ENCODE peak calls at places on chromosomes 16 and 17, in eight cellular contexts. T is AG04450; O is central memory CD4-positive, alpha-beta T cell; K is activated T-helper 1 cell treated with Interleukin-2 at 50 U/mL for 16 hours; G is A549; D is HS-27A; B is naive thymus-derived CD4-positive, alpha-beta T cell; V is glomerular endothelial cell. R is an unnamed sample.

GRCh38 chr17:67503184-67503583 is 126.1 kb downstream of the PITPNC1 start:
- DNase-seq in T (no peak), O (no peak), K (no peak), G (peak), D (no peak), B (no peak), V (no peak), R (no peak)

GRCh38 chr17:72529386-72529785 is 408.6 kb downstream of the SOX9 start:
- DNase-seq in T (no peak), O (no peak), K (no peak), G (no peak), D (no peak), B (no peak), V (no peak), R (no peak)

GRCh38 chr16:84839956-84840355 is 20.2 kb downstream of the CRISPLD2 start:
- DNase-seq in T (no peak), O (no peak), K (no peak), G (peak), D (peak), B (no peak), V (no peak), R (no peak)

GRCh38 chr16:68062910-68063393 is 22.2 kb upstream of the NFATC3 start:
- DNase-seq in T (no peak), O (peak), K (no peak), G (no peak), D (no peak), B (peak), V (no peak), R (peak)

GRCh38 chr16:69848635-69849545 is 86.8 kb downstream of the WWP2 start:
- DNase-seq in T (peak), O (no peak), K (no peak), G (no peak), D (peak), B (no peak), V (peak), R (no peak)

GRCh38 chr16:4517812-4518211 is 20.8 kb downstream of the CDIP1 start:
- DNase-seq in T (no peak), O (no peak), K (no peak), G (peak), D (no peak), B (no peak), V (no peak), R (no peak)

GRCh38 chr17:44293509-44294226 is 14.7 kb upstream of the RUNDC3A start:
- DNase-seq in T (no peak), O (no peak), K (no peak), G (no peak), D (no peak), B (no peak), V (no peak), R (no peak)

GRCh38 chr16:31386157-31386984 is 6.8 kb upstream of the ITGAD start:
- DNase-seq in T (no peak), O (peak), K (no peak), G (peak), D (no peak), B (no peak), V (no peak), R (no peak)

GRCh38 chr17:50618300-50618699 is 16.4 kb upstream of the ABCC3 start:
- DNase-seq in T (no peak), O (no peak), K (no peak), G (no peak), D (no peak), B (no peak), V (no peak), R (no peak)

GRCh38 chr17:69473801-69474170 is 59.3 kb downstream of the MAP2K6 start:
- DNase-seq in T (no peak), O (no peak), K (no peak), G (peak), D (no peak), B (no peak), V (no peak), R (no peak)

GRCh38 chr16:86921289-86921688 is 342.9 kb downstream of the FOXL1 start:
- DNase-seq in T (no peak), O (no peak), K (no peak), G (no peak), D (no peak), B (no peak), V (no peak), R (no peak)

GRCh38 chr17:21772321-21772720 is 80.0 kb downstream of the KCNJ18 start:
- DNase-seq in T (no peak), O (no peak), K (no peak), G (no peak), D (no peak), B (no peak), V (no peak), R (no peak)

GRCh38 chr17:54694287-54694887 is 206.3 kb upstream of the TOM1L1 start:
- DNase-seq in T (no peak), O (no peak), K (no peak), G (no peak), D (no peak), B (no peak), V (no peak), R (no peak)

GRCh38 chr16:28324235-28324886 is 32.0 kb downstream of the SBK1 start:
- DNase-seq in T (no peak), O (no peak), K (no peak), G (peak), D (no peak), B (no peak), V (no peak), R (no peak)

GRCh38 chr17:6019959-6020358 is 50.2 kb upstream of the WSCD1 start:
- DNase-seq in T (no peak), O (no peak), K (no peak), G (no peak), D (no peak), B (no peak), V (no peak), R (no peak)